ENCODE peak calls at places on chromosomes 16 and 17, in nine cellular contexts. J is ELF-1; P is stimulated activated naive CD4-positive, alpha-beta T cell treated with Interleukin-2 at 50 U/mL for 16 hours; Q is Calu3; I is activated naive CD8-positive, alpha-beta T cell treated with anti-CD3 and anti-CD28 coated beads, Interleukin-2, amount 50 U/mL, for 16 hours; D is LoVo; N is AG04450; Z is esophagus muscularis mucosa; M is coronary artery. Y is an unnamed sample.
A peak's percentile ranks its signal among the peaks of the same experiment; 100 is the strongest.

GRCh38 chr17:49646391-49647255 is 31.3 kb downstream of the SPOP start:
- DNase-seq in P (peak; percentile 50), M (peak; percentile 80), Q (peak; percentile 60), J (peak; percentile 13), Z (no peak), I (peak; percentile 18), N (peak; percentile 29), D (peak; percentile 39), Y (peak; percentile 58)

GRCh38 chr17:55458977-55459376 is 37.3 kb upstream of the MMD start:
- DNase-seq in M (no peak), P (peak; percentile 49), J (no peak), Q (peak; percentile 54), I (no peak), N (no peak), D (no peak), Z (no peak), Y (no peak)

GRCh38 chr16:89482087-89482823 is 8.1 kb downstream of the ANKRD11 start:
- DNase-seq in I (no peak), J (no peak), D (no peak), M (no peak), Z (no peak), Q (no peak), N (no peak), P (no peak), Y (no peak)

GRCh38 chr17:82320956-82321927 is 3.8 kb upstream of the CD7 start:
- DNase-seq in M (no peak), I (peak; percentile 72), Z (no peak), D (no peak), Q (peak; percentile 72), N (no peak), P (peak; percentile 81), J (peak; percentile 65), Y (peak; percentile 87)

GRCh38 chr17:42251115-42251514 is 25.1 kb downstream of the STAT5B start:
- DNase-seq in J (no peak), D (no peak), Z (no peak), M (no peak), P (no peak), Q (no peak), I (no peak), N (no peak), Y (no peak)

GRCh38 chr16:88872650-88873331 is 6.3 kb upstream of the PABPN1L start:
- DNase-seq in J (no peak), N (no peak), Q (no peak), I (no peak), P (no peak), M (no peak), D (no peak), Z (no peak), Y (no peak)

GRCh38 chr16:88691924-88692560 is 5.7 kb upstream of the SNAI3 start:
- DNase-seq in Z (no peak), D (no peak), M (no peak), I (no peak), J (no peak), P (peak; percentile 18), N (no peak), Q (no peak), Y (no peak)

GRCh38 chr16:29811170-29811895 is 660 bp upstream of the PRRT2 start:
- DNase-seq in D (peak; percentile 87), N (peak; percentile 95), J (peak; percentile 99), Q (peak; percentile 98), M (peak; percentile 99), P (peak; percentile 72), I (no peak), Z (peak; percentile 98), Y (peak; percentile 98)

GRCh38 chr16:48164907-48165715 is 9.3 kb upstream of the ABCC12 start:
- DNase-seq in Z (no peak), D (peak; percentile 59), P (peak; percentile 47), I (peak; percentile 27), Q (peak; percentile 88), N (peak; percentile 13), J (peak; percentile 92), M (no peak), Y (peak; percentile 94)

GRCh38 chr16:82960923-82961322 is 334.2 kb downstream of the CDH13 start:
- DNase-seq in J (no peak), M (no peak), I (no peak), D (no peak), N (no peak), Z (no peak), Q (no peak), P (no peak), Y (no peak)

GRCh38 chr16:82801361-82801760 is 174.6 kb downstream of the CDH13 start:
- DNase-seq in Q (no peak), D (no peak), N (no peak), P (no peak), M (no peak), J (no peak), Z (no peak), I (no peak), Y (no peak)

GRCh38 chr16:75703341-75703740 is 2.1 kb upstream of the DUXB start:
- DNase-seq in Z (no peak), M (no peak), D (no peak), N (no peak), I (no peak), Q (no peak), P (no peak), J (no peak), Y (no peak)

GRCh38 chr16:52494145-52494544 is 52.8 kb downstream of the TOX3 start:
- DNase-seq in J (no peak), P (no peak), M (no peak), Z (no peak), D (no peak), N (no peak), Q (no peak), I (no peak), Y (no peak)

GRCh38 chr17:78458739-78459335 is 80.4 kb downstream of the PGS1 start:
- DNase-seq in M (no peak), Q (no peak), I (no peak), P (no peak), N (no peak), Z (no peak), D (no peak), J (no peak), Y (no peak)

GRCh38 chr16:88077328-88078108 is 126.3 kb downstream of the BANP start:
- DNase-seq in P (no peak), J (peak; percentile 24), Z (no peak), I (no peak), D (no peak), M (no peak), Q (no peak), N (no peak), Y (no peak)

GRCh38 chr16:22092143-22092933 is at the start of gene VWA3A:
- DNase-seq in D (no peak), J (peak; percentile 80), Q (peak; percentile 28), P (no peak), I (no peak), M (no peak), N (peak; percentile 27), Z (peak; percentile 88), Y (peak; percentile 90)

GRCh38 chr17:17737938-17738894 is 57.0 kb downstream of the RAI1 start:
- DNase-seq in M (no peak), I (no peak), Q (peak; percentile 85), Z (no peak), D (no peak), N (no peak), J (peak; percentile 50), P (no peak), Y (peak; percentile 79)

GRCh38 chr17:31448467-31449077 is 57.1 kb downstream of the RAB11FIP4 start:
- DNase-seq in P (no peak), Q (peak; percentile 18), N (peak; percentile 32), I (no peak), J (peak; percentile 48), Z (no peak), M (no peak), D (no peak), Y (no peak)

GRCh38 chr16:50050802-50051201 is 15.0 kb upstream of the HEATR3 start:
- DNase-seq in Q (no peak), P (no peak), M (no peak), I (no peak), Z (no peak), N (no peak), J (no peak), D (no peak), Y (no peak)

GRCh38 chr16:55666012-55666411 is 10.2 kb downstream of the SLC6A2 start:
- DNase-seq in Q (no peak), D (no peak), N (no peak), I (no peak), M (no peak), J (no peak), P (no peak), Z (no peak), Y (no peak)

GRCh38 chr16:5504028-5504758 is 406.6 kb upstream of the EEF2KMT start:
- DNase-seq in D (no peak), P (no peak), J (peak; percentile 64), N (no peak), Z (no peak), M (no peak), Q (no peak), I (no peak), Y (no peak)

GRCh38 chr16:9827062-9827752 is 355.0 kb downstream of the GRIN2A start:
- DNase-seq in P (no peak), M (no peak), J (peak; percentile 52), I (no peak), D (no peak), N (no peak), Q (no peak), Z (peak; percentile 66), Y (peak; percentile 61)

GRCh38 chr17:65227637-65228036 is 90.5 kb downstream of the RGS9 start:
- DNase-seq in D (no peak), N (no peak), I (no peak), P (no peak), J (no peak), M (no peak), Q (no peak), Z (no peak), Y (no peak)

GRCh38 chr16:4675864-4676786 is 17.2 kb upstream of the NUDT16L1 start:
- DNase-seq in Z (no peak), N (no peak), D (no peak), M (no peak), P (peak; percentile 48), I (no peak), Q (no peak), J (peak; percentile 47), Y (peak; percentile 61)

GRCh38 chr17:9371019-9371418 is 204.6 kb downstream of the STX8 start:
- DNase-seq in N (no peak), M (no peak), D (no peak), J (no peak), Q (peak; percentile 2), Z (no peak), P (no peak), I (no peak), Y (no peak)